ENCODE peak calls at places on chromosome 12, in nine cellular contexts. P is osteoblast; H is gastrocnemius medialis; D is AG10803; G is GM23248; N is fibroblast of lung; J is CD8-positive, alpha-beta memory T cell; I is CD8-positive, alpha-beta T cell; S is lower leg skin. Z is an unnamed sample.

GRCh38 chr12:18261273-18261672 is at the start of gene PIK3C2G:
- DNase-seq in P (no peak), S (no peak), I (no peak), N (no peak), G (no peak), J (no peak), D (no peak), H (no peak), Z (no peak)

GRCh38 chr12:130955238-130955816 is 1.6 kb downstream of the ADGRD1 start:
- DNase-seq in G (peak), S (no peak), P (no peak), I (no peak), H (peak), J (no peak), D (peak), N (no peak), Z (no peak)

GRCh38 chr12:68119724-68120211 is 39.8 kb downstream of the IFNG start:
- DNase-seq in I (no peak), P (no peak), D (no peak), N (no peak), H (peak), J (no peak), G (no peak), S (no peak), Z (no peak)

GRCh38 chr12:112413846-112414625 is 4.6 kb upstream of the RPL6 start:
- DNase-seq in G (no peak), J (no peak), S (no peak), H (no peak), N (no peak), P (peak), D (no peak), I (no peak), Z (no peak)

GRCh38 chr12:108616941-108617858 is 16.5 kb downstream of the SELPLG start:
- DNase-seq in H (no peak), J (peak), N (no peak), D (peak), G (no peak), I (peak), S (no peak), P (peak), Z (no peak)

GRCh38 chr12:1808036-1808797 is 12.1 kb upstream of the LRTM2 start:
- DNase-seq in S (no peak), H (no peak), N (no peak), G (no peak), D (no peak), I (no peak), J (no peak), P (no peak), Z (no peak)

GRCh38 chr12:112303004-112303403 is 79.2 kb downstream of the HECTD4 start:
- DNase-seq in D (peak), I (no peak), G (peak), H (no peak), P (peak), N (peak), J (peak), S (no peak), Z (no peak)

GRCh38 chr12:30989754-30990153 is 63.2 kb downstream of the TSPAN11 start:
- DNase-seq in I (no peak), N (no peak), G (peak), S (no peak), J (no peak), H (no peak), D (no peak), P (no peak), Z (peak)

GRCh38 chr12:91858186-91858585 is 287.5 kb downstream of the BTG1 start:
- DNase-seq in H (no peak), S (no peak), D (no peak), P (no peak), J (no peak), I (no peak), N (no peak), G (no peak), Z (no peak)

GRCh38 chr12:98572010-98572409 is 21.5 kb upstream of the SLC25A3 start:
- DNase-seq in G (no peak), I (no peak), N (no peak), H (no peak), S (no peak), J (no peak), P (no peak), D (no peak), Z (peak)

DNA sequence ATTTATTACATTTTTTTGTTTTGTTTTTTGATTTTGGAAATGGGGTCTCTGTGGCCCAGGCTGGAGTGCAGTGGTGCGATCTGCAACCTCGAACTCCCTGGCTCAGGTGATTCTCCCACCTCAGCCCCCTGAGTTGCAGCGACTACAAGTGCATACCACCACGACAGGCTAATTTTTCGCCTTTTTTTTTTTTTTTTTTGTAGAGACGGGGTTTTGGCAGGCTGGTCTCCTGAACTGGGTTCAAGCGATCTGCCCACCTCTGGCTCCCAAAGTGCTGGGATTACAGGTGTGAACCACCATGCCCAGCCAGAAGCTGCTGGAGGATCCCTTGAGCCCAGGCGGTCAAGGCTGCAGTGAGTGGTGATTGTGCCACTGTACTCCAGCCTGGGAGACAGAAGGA is 2.3 kb downstream of the MON2 start:
- DNase-seq in P (no peak), I (no peak), D (no peak), N (no peak), J (no peak), S (no peak), G (no peak), H (no peak), Z (no peak)
- H3K4me3 ChIP-seq in P (peak), I (no peak), D (peak), N (peak), J (no peak), S (no peak), G (peak), H (no peak), Z (peak)

GRCh38 chr12:45732250-45732649 is 2.7 kb downstream of the ARID2 start:
- DNase-seq in N (peak), J (peak), G (peak), H (no peak), P (no peak), D (no peak), I (no peak), S (no peak), Z (no peak)
- H3K4me3 ChIP-seq in N (peak), J (peak), G (peak), H (peak), P (peak), D (peak), I (peak), S (no peak), Z (peak)

GRCh38 chr12:6868211-6869048 is 1.1 kb downstream of the TPI1 start:
- DNase-seq in G (peak), S (no peak), H (no peak), P (peak), I (no peak), J (no peak), D (no peak), N (no peak), Z (peak)

GRCh38 chr12:6873094-6874006 is at the start of gene SPSB2:
- DNase-seq in P (peak), J (peak), G (peak), H (peak), I (peak), N (peak), D (peak), S (peak), Z (peak)

GRCh38 chr12:6869049-6870021 is 2.0 kb downstream of the TPI1 start:
- DNase-seq in P (peak), D (peak), I (peak), S (peak), H (peak), N (peak), J (peak), G (peak), Z (peak)

GRCh38 chr12:6872073-6873048 is 742 bp downstream of the SPSB2 start:
- DNase-seq in S (peak), D (peak), N (peak), H (peak), I (peak), J (peak), G (peak), P (peak), Z (peak)

DNA sequence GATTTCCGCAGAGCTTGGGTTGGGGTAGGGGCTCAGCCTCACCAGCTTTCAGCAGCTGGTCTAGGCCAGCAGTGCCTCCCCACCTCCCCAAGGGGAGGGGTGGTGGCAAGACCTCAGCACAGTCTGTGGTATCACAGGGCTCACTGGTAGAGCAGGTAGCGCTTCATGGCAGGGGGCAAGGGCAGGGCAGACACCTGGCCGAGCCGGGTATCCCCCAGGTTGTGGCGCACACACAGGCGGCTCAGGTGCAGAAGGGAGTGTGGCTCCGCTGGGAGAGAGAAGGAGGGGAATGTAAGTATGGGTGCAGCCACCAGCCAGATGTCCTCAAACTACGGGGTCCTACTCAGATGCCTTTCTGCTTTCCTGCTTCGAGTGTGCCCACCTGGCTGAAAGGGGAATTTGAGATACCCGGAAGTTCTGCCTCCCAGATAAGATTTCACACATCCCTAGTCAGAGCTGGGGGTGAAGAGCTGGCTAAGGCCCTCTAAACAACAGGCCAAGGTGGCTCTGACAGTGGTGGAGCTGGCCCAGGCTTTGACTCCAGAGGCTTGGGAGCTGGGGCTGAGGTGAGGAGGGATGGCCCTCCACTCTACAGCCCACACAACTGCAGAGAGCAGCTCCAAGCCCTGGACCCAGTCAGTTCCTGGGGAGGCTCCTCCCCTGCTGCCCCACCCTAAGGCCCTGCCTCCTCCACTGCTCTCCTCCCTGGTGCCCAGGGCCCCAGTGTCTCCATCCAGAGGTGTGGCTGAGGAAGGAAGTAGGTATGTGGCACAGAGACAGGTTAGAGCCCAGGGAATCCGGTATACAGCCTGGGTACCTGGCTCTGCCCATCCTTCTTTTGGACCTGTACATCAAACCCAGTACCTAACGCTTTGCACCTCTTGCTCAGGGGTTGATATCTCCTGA is 1.8 kb downstream of the SPSB2 start:
- DNase-seq in G (peak), D (peak), S (no peak), P (peak), J (no peak), N (no peak), I (no peak), H (no peak), Z (peak)
- H3K4me3 ChIP-seq in G (peak), D (peak), S (no peak), P (peak), J (peak), N (peak), I (peak), H (peak), Z (peak)

GRCh38 chr12:88419794-88420193 is 160.5 kb downstream of the KITLG start:
- DNase-seq in S (no peak), N (no peak), G (peak), P (no peak), D (peak), I (no peak), J (no peak), H (no peak), Z (no peak)

GRCh38 chr12:88416155-88416554 is 164.1 kb downstream of the KITLG start:
- DNase-seq in G (no peak), I (no peak), S (no peak), P (no peak), H (no peak), D (no peak), N (no peak), J (no peak), Z (no peak)

GRCh38 chr12:88417531-88417930 is 162.7 kb downstream of the KITLG start:
- DNase-seq in I (no peak), N (no peak), D (no peak), P (no peak), G (no peak), J (no peak), S (no peak), H (no peak), Z (no peak)

GRCh38 chr12:88418856-88419497 is 161.3 kb downstream of the KITLG start:
- DNase-seq in J (no peak), I (no peak), P (no peak), G (peak), H (no peak), N (peak), D (peak), S (no peak), Z (no peak)

DNA sequence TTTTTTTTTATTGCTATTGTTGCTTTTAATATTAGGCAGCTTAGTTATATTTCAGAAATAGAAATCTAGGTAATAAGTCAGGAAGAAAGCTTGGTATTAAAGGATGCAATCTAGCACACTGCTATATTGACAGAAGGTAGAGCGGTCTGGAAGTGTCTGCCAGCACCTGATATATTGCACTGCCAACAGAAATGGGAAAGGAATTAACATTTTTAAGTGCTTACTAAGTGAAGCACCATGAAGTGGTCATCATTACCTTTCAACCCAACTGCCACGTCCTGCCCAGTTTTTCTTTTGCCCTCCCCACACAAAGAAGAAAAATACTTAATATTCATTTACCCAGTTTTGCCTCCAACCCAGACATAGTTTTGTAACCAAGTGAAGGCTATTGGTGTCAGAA is 163.5 kb downstream of the KITLG start:
- DNase-seq in H (no peak), P (no peak), I (no peak), N (no peak), J (no peak), G (peak), D (no peak), S (no peak), Z (no peak)
- H3K4me3 ChIP-seq in H (no peak), P (peak), I (no peak), N (peak), J (no peak), G (peak), D (peak), S (no peak), Z (no peak)

GRCh38 chr12:54053625-54054441 is at the start of gene HOXC4:
- DNase-seq in P (peak), N (peak), H (no peak), J (peak), G (peak), D (no peak), I (no peak), S (no peak), Z (no peak)
- H3K4me3 ChIP-seq in P (peak), N (peak), H (peak), J (peak), G (peak), D (no peak), I (peak), S (no peak), Z (peak)

DNA sequence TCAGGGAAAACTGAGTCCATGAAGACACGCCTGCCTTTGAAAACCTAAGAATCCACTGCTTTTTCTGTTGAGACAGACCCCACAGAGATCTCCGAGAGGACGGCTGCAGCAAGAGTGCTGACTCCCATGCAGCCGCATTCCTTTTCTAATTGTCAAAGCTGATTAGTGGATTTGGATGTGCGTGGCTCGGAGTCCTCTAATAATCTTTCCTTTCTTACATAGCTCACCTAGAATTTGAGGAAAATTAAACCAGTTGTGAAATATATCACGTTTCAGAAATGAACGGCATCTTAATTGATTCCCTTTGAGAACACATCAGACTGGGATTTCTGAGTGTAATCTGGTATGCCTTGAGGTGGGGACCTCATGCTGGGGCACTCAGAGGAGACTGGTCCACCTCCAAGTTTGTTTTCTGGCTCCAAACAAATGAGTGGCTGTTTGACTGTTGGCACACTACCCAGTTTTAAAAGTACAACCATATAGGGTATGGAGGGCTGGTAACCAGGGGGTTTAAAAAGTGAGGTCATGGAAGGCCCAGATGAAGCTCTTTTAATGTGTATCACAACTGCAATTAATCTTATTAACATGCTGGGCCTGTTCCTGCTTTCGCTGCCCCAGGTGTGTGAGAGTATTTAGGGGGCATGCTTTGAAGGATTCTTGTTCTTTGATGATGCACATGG is 63.3 kb downstream of the RASSF3 start:
- DNase-seq in N (peak), I (no peak), H (no peak), S (no peak), G (no peak), D (no peak), P (no peak), J (no peak), Z (peak)
- H3K4me3 ChIP-seq in N (no peak), I (peak), H (no peak), S (no peak), G (no peak), D (no peak), P (no peak), J (peak), Z (no peak)

GRCh38 chr12:6955462-6956331 is 4.5 kb downstream of the PTPN6 start:
- DNase-seq in D (no peak), G (no peak), H (no peak), P (peak), I (no peak), J (no peak), N (no peak), S (no peak), Z (no peak)

GRCh38 chr12:6954316-6954710 is 3.2 kb downstream of the PTPN6 start:
- DNase-seq in H (no peak), G (no peak), D (no peak), S (no peak), I (no peak), J (no peak), N (no peak), P (no peak), Z (no peak)

GRCh38 chr12:6953417-6954315 is 2.5 kb downstream of the PTPN6 start:
- DNase-seq in J (peak), P (peak), I (no peak), N (no peak), H (no peak), G (no peak), D (no peak), S (no peak), Z (no peak)

GRCh38 chr12:6956332-6956727 is 5.2 kb downstream of the PTPN6 start:
- DNase-seq in I (no peak), D (no peak), P (no peak), H (no peak), G (no peak), J (no peak), S (peak), N (no peak), Z (no peak)

DNA sequence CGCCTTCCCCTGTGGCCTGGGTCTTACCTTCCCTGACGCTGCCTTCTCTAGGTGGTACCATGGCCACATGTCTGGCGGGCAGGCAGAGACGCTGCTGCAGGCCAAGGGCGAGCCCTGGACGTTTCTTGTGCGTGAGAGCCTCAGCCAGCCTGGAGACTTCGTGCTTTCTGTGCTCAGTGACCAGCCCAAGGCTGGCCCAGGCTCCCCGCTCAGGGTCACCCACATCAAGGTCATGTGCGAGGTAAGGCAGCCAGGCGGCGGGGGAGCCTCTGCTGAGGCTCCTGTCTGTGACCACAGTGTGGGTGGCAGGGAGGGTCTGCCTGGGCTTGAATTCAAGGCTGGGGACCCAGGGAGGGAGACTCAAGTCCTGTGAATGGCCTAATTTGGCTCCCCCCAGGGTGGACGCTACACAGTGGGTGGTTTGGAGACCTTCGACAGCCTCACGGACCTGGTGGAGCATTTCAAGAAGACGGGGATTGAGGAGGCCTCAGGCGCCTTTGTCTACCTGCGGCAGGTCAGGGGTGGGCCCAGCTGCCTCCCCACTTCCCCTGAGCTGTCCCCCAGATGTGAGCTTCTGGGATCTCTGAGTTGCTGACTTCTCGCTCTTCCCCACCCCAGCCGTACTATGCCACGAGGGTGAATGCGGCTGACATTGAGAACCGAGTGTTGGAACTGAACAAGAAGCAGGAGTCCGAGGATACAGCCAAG is 3.8 kb downstream of the PTPN6 start:
- DNase-seq in P (no peak), I (no peak), G (no peak), S (no peak), N (no peak), J (no peak), D (no peak), H (no peak), Z (no peak)
- H3K4me3 ChIP-seq in P (no peak), I (peak), G (no peak), S (no peak), N (no peak), J (peak), D (no peak), H (no peak), Z (no peak)

GRCh38 chr12:54000774-54001114 is 783 bp downstream of the HOXC9 start:
- DNase-seq in S (no peak), I (no peak), P (no peak), N (no peak), D (no peak), H (no peak), G (no peak), J (no peak), Z (no peak)

GRCh38 chr12:53998900-53999236 is 1.1 kb upstream of the HOXC9 start:
- DNase-seq in D (no peak), N (no peak), H (no peak), I (no peak), P (peak), G (no peak), S (no peak), J (no peak), Z (no peak)

GRCh38 chr12:53999596-54000104 is 311 bp upstream of the HOXC9 start:
- DNase-seq in I (no peak), J (no peak), G (peak), D (peak), S (peak), H (peak), N (peak), P (peak), Z (no peak)

GRCh38 chr12:54001283-54002187 is 1.6 kb downstream of the HOXC9 start:
- DNase-seq in P (no peak), S (no peak), J (no peak), D (no peak), G (no peak), H (no peak), I (no peak), N (no peak), Z (no peak)

GRCh38 chr12:54000105-54000773 is at the start of gene HOXC9:
- DNase-seq in D (no peak), J (no peak), I (no peak), H (no peak), N (no peak), G (peak), S (no peak), P (peak), Z (no peak)
- H3K4me3 ChIP-seq in D (peak), J (peak), I (peak), H (peak), N (peak), G (peak), S (peak), P (peak), Z (peak)

Z was measured in neural progenitor cell.